ENCODE peak calls at places on chromosomes 3 and 15, in nine cellular contexts. E is stimulated activated CD4-positive, alpha-beta T cell treated with anti-CD3 and anti-CD28 coated beads, TNF-alpha, amount 100 ng/mL, for 1 hour; L is B cell; B is head of caudate nucleus; I is effector memory CD4-positive, alpha-beta T cell; W is HFFc6; D is 8988T; R is effector CD4-positive, alpha-beta T cell; P is NCI-H2081. K is an unnamed sample.

GRCh38 chr3:131804565-131805133 is 230.2 kb downstream of the CPNE4 start:
- DNase-seq in E (no peak), L (no peak), B (no peak), I (no peak), W (peak; percentile 3), D (no peak), R (no peak), P (no peak), K (no peak)

GRCh38 chr3:14462738-14463137 is 60.3 kb downstream of the SLC6A6 start:
- DNase-seq in E (no peak), L (no peak), B (no peak), I (no peak), W (no peak), D (no peak), R (no peak), P (no peak), K (no peak)

GRCh38 chr3:138348107-138348949 is at the start of gene MRAS:
- DNase-seq in E (no peak), L (no peak), B (peak; percentile 76), I (no peak), W (peak; percentile 71), D (peak; percentile 70), R (no peak), P (peak; percentile 67), K (peak; percentile 1)

GRCh38 chr15:98954411-98954810 is 53.2 kb downstream of the PGPEP1L start:
- DNase-seq in E (no peak), L (no peak), B (peak; percentile 60), I (no peak), W (peak; percentile 62), D (no peak), R (no peak), P (no peak), K (no peak)

GRCh38 chr3:9793161-9793781 is 389 bp downstream of the ARPC4 start:
- DNase-seq in E (no peak), L (no peak), B (no peak), I (no peak), W (peak; percentile 53), D (no peak), R (peak; percentile 23), P (no peak), K (peak; percentile 31)

GRCh38 chr3:65914740-65915366 is 123.9 kb downstream of the MAGI1 start:
- DNase-seq in E (no peak), L (no peak), B (no peak), I (no peak), W (no peak), D (no peak), R (no peak), P (no peak), K (no peak)

GRCh38 chr3:53134631-53135232 is 4.5 kb upstream of the RFT1 start:
- DNase-seq in E (peak; percentile 13), L (peak; percentile 79), B (peak; percentile 60), I (peak; percentile 22), W (peak; percentile 70), D (peak; percentile 94), R (peak; percentile 25), P (peak; percentile 36), K (peak; percentile 27)

GRCh38 chr3:185781759-185782158 is 43.1 kb downstream of the IGF2BP2 start:
- DNase-seq in E (no peak), L (no peak), B (no peak), I (no peak), W (peak; percentile 71), D (no peak), R (no peak), P (no peak), K (no peak)

GRCh38 chr3:179297971-179298725 is 24.7 kb upstream of the ZNF639 start:
- DNase-seq in E (no peak), L (no peak), B (no peak), I (no peak), W (no peak), D (no peak), R (no peak), P (no peak), K (no peak)

GRCh38 chr3:58962816-58963215 is 87.0 kb downstream of the CFAP20DC start:
- DNase-seq in E (no peak), L (no peak), B (no peak), I (no peak), W (no peak), D (no peak), R (no peak), P (no peak), K (no peak)

GRCh38 chr3:182628531-182628930 is 164.8 kb upstream of the ATP11B start:
- DNase-seq in E (no peak), L (no peak), B (no peak), I (no peak), W (no peak), D (no peak), R (no peak), P (no peak), K (no peak)

GRCh38 chr15:99384992-99385669 is 133.8 kb downstream of the LRRC28 start:
- DNase-seq in E (no peak), L (no peak), B (no peak), I (no peak), W (no peak), D (no peak), R (no peak), P (no peak), K (no peak)

GRCh38 chr3:186609247-186609868 is 3.5 kb upstream of the AHSG start:
- DNase-seq in E (no peak), L (no peak), B (no peak), I (no peak), W (no peak), D (peak; percentile 70), R (no peak), P (no peak), K (no peak)

GRCh38 chr3:44439499-44440295 is 37.8 kb downstream of the ZNF445 start:
- DNase-seq in E (no peak), L (peak; percentile 77), B (peak; percentile 3), I (peak; percentile 17), W (no peak), D (no peak), R (peak; percentile 41), P (no peak), K (peak; percentile 78)

GRCh38 chr3:72231439-72232196 is 446.7 kb upstream of the PROK2 start:
- DNase-seq in E (no peak), L (no peak), B (peak; percentile 79), I (no peak), W (no peak), D (no peak), R (no peak), P (no peak), K (no peak)

GRCh38 chr15:51129513-51130197 is 34.9 kb upstream of the TNFAIP8L3 start:
- DNase-seq in E (no peak), L (no peak), B (no peak), I (no peak), W (no peak), D (no peak), R (no peak), P (peak; percentile 94), K (no peak)

GRCh38 chr3:13040381-13041074 is 32.7 kb downstream of the IQSEC1 start:
- DNase-seq in E (no peak), L (peak; percentile 70), B (no peak), I (no peak), W (no peak), D (no peak), R (no peak), P (no peak), K (no peak)

GRCh38 chr3:48215019-48215418 is 8.3 kb upstream of the CAMP start:
- DNase-seq in E (no peak), L (no peak), B (no peak), I (no peak), W (no peak), D (no peak), R (no peak), P (no peak), K (no peak)

GRCh38 chr15:99212401-99212800 is 37.0 kb downstream of the TTC23 start:
- DNase-seq in E (no peak), L (no peak), B (no peak), I (no peak), W (peak; percentile 39), D (no peak), R (no peak), P (no peak), K (no peak)

GRCh38 chr15:27027229-27027628 is 56.2 kb downstream of the GABRG3 start:
- DNase-seq in E (no peak), L (no peak), B (no peak), I (no peak), W (no peak), D (no peak), R (no peak), P (no peak), K (no peak)

GRCh38 chr15:77851696-77852095 is 219.0 kb upstream of the LINGO1 start:
- DNase-seq in E (no peak), L (no peak), B (peak; percentile 41), I (no peak), W (no peak), D (no peak), R (no peak), P (no peak), K (no peak)

GRCh38 chr15:56320861-56321260 is 44.4 kb upstream of the TEX9 start:
- DNase-seq in E (no peak), L (no peak), B (no peak), I (no peak), W (no peak), D (no peak), R (no peak), P (no peak), K (no peak)

GRCh38 chr3:50660386-50660785 is 14.3 kb upstream of the DOCK3 start:
- DNase-seq in E (no peak), L (no peak), B (no peak), I (no peak), W (no peak), D (no peak), R (no peak), P (no peak), K (no peak)

GRCh38 chr3:76010252-76010651 is 224.9 kb upstream of the ZNF717 start:
- DNase-seq in E (no peak), L (no peak), B (no peak), I (no peak), W (no peak), D (no peak), R (no peak), P (peak; percentile 50), K (no peak)

GRCh38 chr3:23084367-23084766 is 118.8 kb upstream of the UBE2E2 start:
- DNase-seq in E (no peak), L (no peak), B (no peak), I (no peak), W (no peak), D (no peak), R (no peak), P (no peak), K (no peak)

GRCh38 chr3:59580499-59580898 is 530.7 kb upstream of the CFAP20DC start:
- DNase-seq in E (no peak), L (no peak), B (no peak), I (no peak), W (no peak), D (no peak), R (no peak), P (no peak), K (no peak)

GRCh38 chr15:85312486-85312885 is 67.9 kb upstream of the AKAP13 start:
- DNase-seq in E (no peak), L (peak; percentile 77), B (no peak), I (no peak), W (peak; percentile 61), D (no peak), R (no peak), P (no peak), K (no peak)

GRCh38 chr3:158768361-158768787 is 33.5 kb upstream of the MFSD1 start:
- DNase-seq in E (no peak), L (no peak), B (no peak), I (no peak), W (peak; percentile 45), D (no peak), R (no peak), P (no peak), K (no peak)

GRCh38 chr3:184770541-184770940 is 41.4 kb upstream of the VPS8 start:
- DNase-seq in E (no peak), L (peak; percentile 28), B (no peak), I (no peak), W (no peak), D (no peak), R (no peak), P (no peak), K (no peak)

GRCh38 chr3:168968611-168969010 is 694.9 kb downstream of the MECOM start:
- DNase-seq in E (no peak), L (no peak), B (no peak), I (no peak), W (no peak), D (no peak), R (no peak), P (no peak), K (no peak)

GRCh38 chr3:167675835-167676234 is 22.1 kb upstream of the WDR49 start:
- DNase-seq in E (no peak), L (no peak), B (no peak), I (no peak), W (no peak), D (no peak), R (no peak), P (no peak), K (no peak)